ENCODE peak calls at places on chromosome 21, in five cellular contexts. P is astrocyte; E is GM12865; Q is uterus; O is stimulated activated CD4-positive, alpha-beta T cell treated with anti-CD3 and anti-CD28 coated beads, TNF-alpha, amount 100 ng/mL, for 48 hours. F is an unnamed sample.

GRCh38 chr21:33198346-33199135 is 31.2 kb upstream of the IFNAR2 start:
- DNase-seq in P (peak; percentile 56), O (no peak), E (no peak), Q (no peak), F (peak; percentile 92)

GRCh38 chr21:32554832-32555436 is 30.4 kb downstream of the TCP10L start:
- DNase-seq in Q (no peak), P (no peak), E (no peak), O (no peak), F (no peak)

GRCh38 chr21:21458124-21458631 is 460.0 kb downstream of the NCAM2 start:
- DNase-seq in O (no peak), P (no peak), E (no peak), Q (no peak), F (no peak)

GRCh38 chr21:14697769-14698168 is 151.7 kb upstream of the SAMSN1 start:
- DNase-seq in E (no peak), P (no peak), Q (no peak), O (no peak), F (no peak)

GRCh38 chr21:37130971-37131370 is 57.9 kb downstream of the TTC3 start:
- DNase-seq in E (no peak), O (no peak), P (peak; percentile 58), Q (no peak), F (no peak)

GRCh38 chr21:34511154-34511553 is 856 bp downstream of the KCNE1 start:
- DNase-seq in O (no peak), E (no peak), Q (no peak), P (no peak), F (no peak)

GRCh38 chr21:46181436-46181835 is 2.8 kb downstream of the SPATC1L start:
- DNase-seq in P (no peak), Q (no peak), O (no peak), E (no peak), F (no peak)

GRCh38 chr21:15560383-15561056 is 169.3 kb upstream of the USP25 start:
- DNase-seq in O (no peak), P (peak; percentile 2), Q (no peak), E (no peak), F (no peak)

GRCh38 chr21:21291883-21292569 is 293.8 kb downstream of the NCAM2 start:
- DNase-seq in P (no peak), O (no peak), E (no peak), Q (no peak), F (no peak)

GRCh38 chr21:45019076-45019886 is 55.1 kb upstream of the ADARB1 start:
- DNase-seq in Q (peak; percentile 18), E (no peak), O (no peak), P (peak; percentile 18), F (no peak)

GRCh38 chr21:34205811-34206635 is 132.6 kb downstream of the MRPS6 start:
- DNase-seq in P (no peak), O (no peak), Q (no peak), E (peak; percentile 37), F (peak; percentile 28)

GRCh38 chr21:44857127-44857892 is 16.2 kb downstream of the PTTG1IP start:
- DNase-seq in O (no peak), Q (no peak), P (no peak), E (no peak), F (no peak)

GRCh38 chr21:45640888-45641479 is 2.5 kb upstream of the PCBP3 start:
- DNase-seq in O (no peak), P (no peak), E (peak; percentile 87), Q (no peak), F (no peak)

GRCh38 chr21:32772281-32773047 is 909 bp upstream of the PAXBP1 start:
- DNase-seq in O (peak; percentile 50), E (peak; percentile 63), P (peak; percentile 38), Q (no peak), F (no peak)

GRCh38 chr21:43618940-43619339 is 40.3 kb downstream of the HSF2BP start:
- DNase-seq in P (no peak), E (no peak), Q (no peak), O (no peak), F (no peak)

GRCh38 chr21:36705679-36706481 is 7.0 kb downstream of the SIM2 start:
- DNase-seq in P (no peak), O (no peak), Q (no peak), E (no peak), F (no peak)

GRCh38 chr21:42403611-42404231 is at the start of gene UBASH3A:
- DNase-seq in E (no peak), O (no peak), Q (no peak), P (no peak), F (no peak)

GRCh38 chr21:25891596-25891995 is 156.8 kb downstream of the GABPA start:
- DNase-seq in E (no peak), P (no peak), O (no peak), Q (no peak), F (no peak)

GRCh38 chr21:39439232-39439631 is 6.3 kb downstream of the LCA5L start:
- DNase-seq in O (no peak), Q (no peak), E (no peak), P (no peak), F (no peak)

GRCh38 chr21:29114765-29115164 is 15.7 kb upstream of the MAP3K7CL start:
- DNase-seq in O (no peak), P (peak; percentile 88), Q (no peak), E (no peak), F (no peak)

GRCh38 chr21:44548922-44549321 is 2.4 kb downstream of the KRTAP10-2 start:
- DNase-seq in P (peak; percentile 2), E (no peak), Q (no peak), O (no peak), F (no peak)

GRCh38 chr21:23613014-23613413 is 1994.3 kb downstream of the MRPL39 start:
- DNase-seq in O (no peak), Q (no peak), P (no peak), E (no peak), F (no peak)

GRCh38 chr21:42401164-42401563 is 2.5 kb upstream of the UBASH3A start:
- DNase-seq in Q (no peak), P (peak; percentile 23), O (no peak), E (no peak), F (no peak)

GRCh38 chr21:36709868-36710728 is 11.2 kb downstream of the SIM2 start:
- DNase-seq in P (no peak), E (no peak), O (no peak), Q (no peak), F (no peak)

GRCh38 chr21:46151989-46152938 is 3.1 kb downstream of the FTCD start:
- DNase-seq in E (no peak), Q (peak; percentile 14), O (no peak), P (no peak), F (no peak)

GRCh38 chr21:44299458-44300261 is at the start of gene PFKL:
- DNase-seq in O (peak; percentile 29), P (peak; percentile 12), E (peak; percentile 94), Q (peak; percentile 57), F (peak; percentile 61)

GRCh38 chr21:37223804-37224345 is 43.3 kb downstream of the VPS26C start:
- DNase-seq in E (no peak), P (no peak), Q (no peak), O (no peak), F (no peak)

F was measured in SIG-M5.